ENCODE peak calls at places on chromosome 3, in nine cellular contexts. G is spleen, V is NCI-H2171, Q is bronchial epithelial cell, M is posterior vena cava, O is AG09309, D is A549, T is cardiac muscle cell, J is naive B cell. A is an unnamed sample.

GRCh38 chr3:72597043-72597442 is 251.2 kb downstream of the SHQ1 start:
- DNase-seq in T (no peak), D (no peak), O (no peak), M (no peak), V (no peak), J (no peak), Q (no peak), G (no peak), A (no peak)

GRCh38 chr3:69420781-69421520 is 35.1 kb upstream of the FRMD4B start:
- DNase-seq in O (no peak), D (no peak), G (no peak), J (no peak), V (no peak), Q (peak; percentile 60), T (no peak), M (peak; percentile 86), A (no peak)

GRCh38 chr3:42351221-42351620 is 59.2 kb downstream of the LYZL4 start:
- DNase-seq in J (no peak), O (peak; percentile 3), D (no peak), V (no peak), Q (no peak), T (no peak), M (no peak), G (no peak), A (no peak)

GRCh38 chr3:195738274-195739044 is 17.7 kb downstream of the MUC20 start:
- DNase-seq in G (no peak), O (no peak), T (no peak), Q (no peak), M (peak; percentile 76), V (no peak), J (no peak), D (no peak), A (peak; percentile 84)

GRCh38 chr3:124383846-124384483 is 346.3 kb upstream of the UMPS start:
- DNase-seq in Q (peak; percentile 64), M (no peak), D (no peak), O (no peak), T (no peak), J (no peak), G (no peak), V (peak; percentile 7), A (no peak)

GRCh38 chr3:157354722-157355121 is 81.9 kb upstream of the PTX3 start:
- DNase-seq in T (peak; percentile 56), D (peak; percentile 24), Q (peak; percentile 26), J (no peak), V (no peak), M (no peak), O (no peak), G (no peak), A (no peak)

GRCh38 chr3:59425942-59426341 is 376.1 kb upstream of the CFAP20DC start:
- DNase-seq in J (no peak), O (no peak), T (no peak), M (no peak), Q (peak; percentile 41), D (no peak), V (no peak), G (no peak), A (no peak)

GRCh38 chr3:177190701-177191100 is 6.6 kb downstream of the TBL1XR1 start:
- DNase-seq in T (no peak), V (no peak), G (no peak), O (no peak), J (no peak), Q (no peak), D (no peak), M (no peak), A (no peak)

GRCh38 chr3:120173056-120173675 is 78.9 kb upstream of the GSK3B start:
- DNase-seq in J (no peak), O (no peak), Q (no peak), V (no peak), G (no peak), D (no peak), T (no peak), M (no peak), A (no peak)

GRCh38 chr3:4503050-4503449 is 9.9 kb downstream of the ITPR1 start:
- DNase-seq in Q (no peak), D (no peak), O (no peak), M (no peak), V (no peak), T (no peak), J (peak; percentile 82), G (no peak), A (no peak)

GRCh38 chr3:174168026-174168425 is 691.1 kb upstream of the NAALADL2 start:
- DNase-seq in D (no peak), Q (no peak), T (no peak), J (no peak), V (no peak), O (no peak), M (no peak), G (no peak), A (no peak)

GRCh38 chr3:26712211-26713026 is 89.8 kb downstream of the LRRC3B start:
- DNase-seq in J (no peak), V (peak; percentile 23), D (peak; percentile 34), Q (peak; percentile 31), G (no peak), O (no peak), M (no peak), T (peak; percentile 85), A (no peak)

GRCh38 chr3:195140816-195141793 is 129.9 kb downstream of the XXYLT1 start:
- DNase-seq in G (no peak), J (no peak), D (no peak), Q (no peak), O (no peak), M (no peak), V (no peak), T (no peak), A (no peak)

GRCh38 chr3:138049157-138049919 is 39.4 kb downstream of the CLDN18 start:
- DNase-seq in V (no peak), D (no peak), M (no peak), O (peak; percentile 70), J (no peak), G (no peak), T (no peak), Q (peak; percentile 43), A (no peak)

GRCh38 chr3:52452126-52452525 is 1.7 kb downstream of the TNNC1 start:
- DNase-seq in O (no peak), G (no peak), J (no peak), Q (no peak), M (no peak), V (no peak), D (no peak), T (no peak), A (no peak)

GRCh38 chr3:42273351-42273750 is 7.4 kb upstream of the CCK start:
- DNase-seq in V (no peak), Q (no peak), D (no peak), G (no peak), O (no peak), M (no peak), J (no peak), T (no peak), A (no peak)

GRCh38 chr3:24229468-24230263 is 265.0 kb downstream of the THRB start:
- DNase-seq in J (no peak), M (no peak), Q (no peak), G (no peak), D (no peak), V (no peak), O (no peak), T (no peak), A (no peak)

GRCh38 chr3:128293930-128294329 is 140.6 kb downstream of the EEFSEC start:
- DNase-seq in G (no peak), Q (no peak), V (no peak), J (no peak), M (no peak), T (no peak), D (no peak), O (no peak), A (no peak)

GRCh38 chr3:62554264-62554799 is 181.0 kb upstream of the FEZF2 start:
- DNase-seq in D (peak; percentile 5), O (no peak), M (no peak), Q (no peak), T (no peak), J (no peak), G (no peak), V (no peak), A (no peak)

GRCh38 chr3:27713435-27713880 is 8.7 kb downstream of the EOMES start:
- DNase-seq in Q (no peak), O (no peak), T (peak; percentile 16), D (no peak), V (no peak), J (no peak), M (no peak), G (peak; percentile 67), A (no peak)

GRCh38 chr3:71942432-71942831 is 157.5 kb upstream of the PROK2 start:
- DNase-seq in V (no peak), G (no peak), M (no peak), T (no peak), O (no peak), Q (no peak), D (no peak), J (no peak), A (no peak)

GRCh38 chr3:80771085-80771484 is 990.4 kb downstream of the GBE1 start:
- DNase-seq in J (no peak), M (no peak), D (peak; percentile 4), G (no peak), Q (no peak), V (no peak), O (no peak), T (peak; percentile 46), A (no peak)

GRCh38 chr3:52518723-52519444 is 14.8 kb downstream of the NT5DC2 start:
- DNase-seq in O (no peak), M (no peak), G (no peak), D (peak; percentile 22), J (no peak), V (no peak), T (no peak), Q (no peak), A (no peak)

GRCh38 chr3:179321585-179322322 is 1.1 kb upstream of the ZNF639 start:
- DNase-seq in T (peak; percentile 19), M (no peak), V (no peak), O (no peak), G (no peak), D (peak; percentile 48), Q (peak; percentile 38), J (no peak), A (no peak)

GRCh38 chr3:99049164-99049563 is 147.7 kb upstream of the DCBLD2 start:
- DNase-seq in G (no peak), J (no peak), O (no peak), D (no peak), V (no peak), M (no peak), Q (no peak), T (no peak), A (no peak)

GRCh38 chr3:25885544-25885943 is 95.7 kb downstream of the OXSM start:
- DNase-seq in D (no peak), J (no peak), O (no peak), G (no peak), V (no peak), Q (peak; percentile 48), M (no peak), T (no peak), A (no peak)

GRCh38 chr3:126083511-126083912 is 412 bp downstream of the SLC41A3 start:
- DNase-seq in G (peak; percentile 91), J (peak; percentile 30), T (peak; percentile 77), V (peak; percentile 75), D (peak; percentile 40), O (no peak), M (no peak), Q (peak; percentile 19), A (no peak)

GRCh38 chr3:16060358-16060852 is 114.1 kb upstream of the GALNT15 start:
- DNase-seq in O (peak; percentile 99), J (no peak), M (peak; percentile 85), G (no peak), D (peak; percentile 98), T (no peak), V (no peak), Q (peak; percentile 96), A (no peak)

GRCh38 chr3:158434412-158435038 is 136.5 kb upstream of the MLF1 start:
- DNase-seq in G (no peak), D (peak; percentile 72), Q (peak; percentile 63), T (peak; percentile 79), V (peak; percentile 20), M (no peak), O (peak; percentile 23), J (peak; percentile 12), A (no peak)

GRCh38 chr3:39208463-39209055 is 16.2 kb upstream of the XIRP1 start:
- DNase-seq in O (peak; percentile 24), G (no peak), V (no peak), T (peak; percentile 76), J (peak; percentile 34), M (no peak), D (peak; percentile 64), Q (peak; percentile 58), A (no peak)